ENCODE peak calls at places on chromosomes 3 and 15, in six cellular contexts. J is AG08396; Y is effector CD4-positive, alpha-beta T cell; I is activated CD8-positive, alpha-beta memory T cell treated with anti-CD3 and anti-CD28 coated beads for 24 hours; H is ELF-1; Q is stimulated activated CD8-positive, alpha-beta memory T cell treated with anti-CD3 and anti-CD28 coated beads, Interleukin-4, amount 100 ng/mL, for 1 hour. B is an unnamed sample.

GRCh38 chr3:155548194-155548593 is 196.7 kb downstream of the PLCH1 start:
- DNase-seq in Q (no peak), H (no peak), Y (no peak), J (peak), I (no peak), B (peak)

GRCh38 chr3:57692404-57693191 is at the start of gene DENND6A:
- DNase-seq in J (peak), I (peak), Q (peak), H (peak), Y (peak), B (peak)

GRCh38 chr3:143478124-143478693 is 358.6 kb downstream of the CHST2 start:
- DNase-seq in Q (no peak), J (no peak), H (no peak), I (no peak), Y (no peak), B (no peak)

GRCh38 chr3:146172586-146172985 is 11.6 kb upstream of the PLOD2 start:
- DNase-seq in I (no peak), J (no peak), Y (no peak), H (no peak), Q (no peak), B (no peak)

GRCh38 chr3:126469479-126469878 is 6.2 kb downstream of the ZXDC start:
- DNase-seq in I (no peak), Q (no peak), J (no peak), H (no peak), Y (no peak), B (no peak)

GRCh38 chr3:129235310-129235917 is 14.0 kb upstream of the COPG1 start:
- DNase-seq in I (no peak), J (no peak), Q (no peak), Y (no peak), H (no peak), B (no peak)

GRCh38 chr15:66408690-66409089 is 22.0 kb downstream of the MAP2K1 start:
- DNase-seq in J (no peak), Q (no peak), Y (no peak), I (no peak), H (no peak), B (no peak)

GRCh38 chr3:151382671-151383070 is 1.9 kb downstream of the P2RY12 start:
- DNase-seq in J (no peak), Q (no peak), Y (no peak), I (no peak), H (no peak), B (no peak)

GRCh38 chr3:5186089-5186853 is 1.2 kb upstream of the EDEM1 start:
- DNase-seq in H (peak), Y (no peak), Q (no peak), J (no peak), I (no peak), B (no peak)

GRCh38 chr15:35496585-35496984 is 49.4 kb downstream of the DPH6 start:
- DNase-seq in H (no peak), Y (no peak), I (no peak), J (no peak), Q (no peak), B (no peak)

GRCh38 chr15:95025924-95026728 is 794.8 kb downstream of the MCTP2 start:
- DNase-seq in J (peak), I (no peak), Y (no peak), Q (no peak), H (peak), B (peak)

GRCh38 chr3:16433701-16434151 is 79.8 kb downstream of the RFTN1 start:
- DNase-seq in J (no peak), I (no peak), H (no peak), Q (no peak), Y (no peak), B (no peak)

GRCh38 chr3:142013331-142013730 is 136.0 kb downstream of the TFDP2 start:
- DNase-seq in Q (no peak), I (no peak), J (no peak), H (no peak), Y (no peak), B (no peak)

GRCh38 chr3:14505001-14505802 is 34.9 kb downstream of the GRIP2 start:
- DNase-seq in Y (no peak), H (no peak), J (no peak), I (no peak), Q (no peak), B (no peak)

GRCh38 chr3:54120657-54121403 is 1.5 kb upstream of the CACNA2D3 start:
- DNase-seq in I (no peak), Y (no peak), Q (no peak), H (peak), J (peak), B (no peak)

GRCh38 chr3:124032351-124032880 is 40.5 kb upstream of the ROPN1 start:
- DNase-seq in H (peak), J (peak), Q (no peak), I (no peak), Y (no peak), B (no peak)

GRCh38 chr3:85783331-85783730 is 824.5 kb downstream of the CADM2 start:
- DNase-seq in Y (no peak), H (no peak), Q (no peak), J (no peak), I (no peak), B (no peak)

GRCh38 chr3:136512391-136512790 is 239.8 kb downstream of the STAG1 start:
- DNase-seq in Q (no peak), J (peak), Y (no peak), I (no peak), H (no peak), B (no peak)

GRCh38 chr3:99330281-99330680 is 308.1 kb upstream of the COL8A1 start:
- DNase-seq in Q (no peak), Y (no peak), I (no peak), H (no peak), J (no peak), B (no peak)

GRCh38 chr3:144521131-144521530 is 549.5 kb downstream of the DIPK2A start:
- DNase-seq in J (no peak), Q (no peak), I (no peak), H (no peak), Y (no peak), B (no peak)

GRCh38 chr3:149609595-149609994 is 48.2 kb downstream of the WWTR1 start:
- DNase-seq in Q (no peak), Y (no peak), I (no peak), J (no peak), H (no peak), B (no peak)

GRCh38 chr3:60841355-60841754 is 409.9 kb downstream of the FHIT start:
- DNase-seq in H (no peak), J (no peak), Y (no peak), Q (no peak), I (no peak), B (no peak)

GRCh38 chr3:148794357-148794756 is 33.3 kb upstream of the CPB1 start:
- DNase-seq in H (peak), Y (no peak), I (no peak), J (no peak), Q (no peak), B (no peak)

GRCh38 chr3:172082269-172082668 is 42.9 kb downstream of the FNDC3B start:
- DNase-seq in J (peak), Q (no peak), H (no peak), I (no peak), Y (no peak), B (no peak)

GRCh38 chr3:107868449-107868848 is 222.4 kb downstream of the CD47 start:
- DNase-seq in J (no peak), H (no peak), Y (no peak), Q (no peak), I (no peak), B (no peak)

GRCh38 chr3:97871206-97871605 is 49.4 kb downstream of the CRYBG3 start:
- DNase-seq in I (no peak), H (no peak), J (no peak), Y (no peak), Q (no peak), B (no peak)

GRCh38 chr15:89419370-89419984 is 76.9 kb downstream of the RHCG start:
- DNase-seq in Q (no peak), H (peak), Y (peak), J (peak), I (peak), B (peak)

GRCh38 chr3:37139567-37140052 is 34.8 kb downstream of the LRRFIP2 start:
- DNase-seq in Y (no peak), H (no peak), Q (no peak), J (no peak), I (no peak), B (no peak)

GRCh38 chr15:80920271-80920699 is 69.3 kb downstream of the MESD start:
- DNase-seq in Q (no peak), I (peak), Y (no peak), H (no peak), J (no peak), B (no peak)

GRCh38 chr3:49205154-49205788 is 33.9 kb downstream of the KLHDC8B start:
- DNase-seq in Y (no peak), I (no peak), H (no peak), Q (no peak), J (no peak), B (no peak)

GRCh38 chr3:23094890-23095462 is 108.2 kb upstream of the UBE2E2 start:
- DNase-seq in Q (no peak), J (peak), I (no peak), Y (no peak), H (no peak), B (peak)

GRCh38 chr3:70433091-70433490 is 120.7 kb upstream of the MDFIC2 start:
- DNase-seq in J (no peak), H (no peak), Y (no peak), Q (no peak), I (no peak), B (peak)

GRCh38 chr15:48556159-48556897 is 89.2 kb downstream of the FBN1 start:
- DNase-seq in I (no peak), J (no peak), Q (no peak), H (no peak), Y (no peak), B (no peak)

GRCh38 chr3:178711753-178712152 is 175.5 kb downstream of the KCNMB2 start:
- DNase-seq in H (no peak), J (no peak), Y (no peak), I (no peak), Q (no peak), B (no peak)

GRCh38 chr3:51777985-51778384 is 1.1 kb downstream of the IQCF6 start:
- DNase-seq in I (no peak), Q (no peak), Y (no peak), H (no peak), J (no peak), B (no peak)

GRCh38 chr15:57505056-57505713 is 86.5 kb upstream of the MYZAP start:
- DNase-seq in I (no peak), J (no peak), H (no peak), Y (no peak), Q (no peak), B (peak)

B was measured in epithelial cell of esophagus.